ENCODE peak calls at places on chromosomes 3 and 15, in eight cellular contexts. One of them, this sample, is unnamed.

GRCh38 chr3:16788440-16789057 is 96.2 kb upstream of the PLCL2 start:
- DNase-seq in upper lobe of left lung: no peak
- DNase-seq in AG09319: no peak
- DNase-seq in fibroblast of pulmonary artery: no peak
- DNase-seq in Calu3: no peak
- DNase-seq in lower leg skin: no peak
- DNase-seq in kidney epithelial cell: no peak
- DNase-seq in Peyer's patch: no peak
- DNase-seq in this sample: no peak

GRCh38 chr3:147939425-147940196 is 530.4 kb downstream of the ZIC1 start:
- DNase-seq in upper lobe of left lung: no peak
- DNase-seq in AG09319: no peak
- DNase-seq in fibroblast of pulmonary artery: no peak
- DNase-seq in Calu3: no peak
- DNase-seq in lower leg skin: no peak
- DNase-seq in kidney epithelial cell: no peak
- DNase-seq in Peyer's patch: no peak
- DNase-seq in this sample: no peak

GRCh38 chr3:133574260-133574881 is 885 bp downstream of the CDV3 start:
- DNase-seq in upper lobe of left lung: peak; percentile 80
- DNase-seq in AG09319: no peak
- DNase-seq in fibroblast of pulmonary artery: peak; percentile 73
- DNase-seq in Calu3: peak; percentile 87
- DNase-seq in lower leg skin: peak; percentile 94
- DNase-seq in kidney epithelial cell: no peak
- DNase-seq in Peyer's patch: peak; percentile 55
- DNase-seq in this sample: peak; percentile 76

GRCh38 chr15:88238618-88239430 is 17.7 kb downstream of the NTRK3 start:
- DNase-seq in upper lobe of left lung: no peak
- DNase-seq in AG09319: peak; percentile 12
- DNase-seq in fibroblast of pulmonary artery: peak; percentile 94
- DNase-seq in Calu3: no peak
- DNase-seq in lower leg skin: no peak
- DNase-seq in kidney epithelial cell: no peak
- DNase-seq in Peyer's patch: no peak
- DNase-seq in this sample: no peak

GRCh38 chr15:90213123-90213817 is 12.1 kb downstream of the SEMA4B start:
- DNase-seq in upper lobe of left lung: peak; percentile 84
- DNase-seq in AG09319: no peak
- DNase-seq in fibroblast of pulmonary artery: no peak
- DNase-seq in Calu3: peak; percentile 73
- DNase-seq in lower leg skin: no peak
- DNase-seq in kidney epithelial cell: no peak
- DNase-seq in Peyer's patch: no peak
- DNase-seq in this sample: no peak

GRCh38 chr3:143037867-143038266 is 36.5 kb downstream of the U2SURP start:
- DNase-seq in upper lobe of left lung: no peak
- DNase-seq in AG09319: no peak
- DNase-seq in fibroblast of pulmonary artery: no peak
- DNase-seq in Calu3: no peak
- DNase-seq in lower leg skin: no peak
- DNase-seq in kidney epithelial cell: no peak
- DNase-seq in Peyer's patch: no peak
- DNase-seq in this sample: no peak

GRCh38 chr3:174202561-174202960 is 656.6 kb upstream of the NAALADL2 start:
- DNase-seq in upper lobe of left lung: no peak
- DNase-seq in AG09319: no peak
- DNase-seq in fibroblast of pulmonary artery: peak; percentile 10
- DNase-seq in Calu3: no peak
- DNase-seq in lower leg skin: no peak
- DNase-seq in kidney epithelial cell: no peak
- DNase-seq in Peyer's patch: no peak
- DNase-seq in this sample: no peak

GRCh38 chr3:141401095-141401494 is 32.8 kb downstream of the ZBTB38 start:
- DNase-seq in upper lobe of left lung: no peak
- DNase-seq in AG09319: no peak
- DNase-seq in fibroblast of pulmonary artery: no peak
- DNase-seq in Calu3: no peak
- DNase-seq in lower leg skin: no peak
- DNase-seq in kidney epithelial cell: no peak
- DNase-seq in Peyer's patch: no peak
- DNase-seq in this sample: no peak

GRCh38 chr3:48013288-48013980 is 2.8 kb downstream of the MAP4 start:
- DNase-seq in upper lobe of left lung: no peak
- DNase-seq in AG09319: peak; percentile 25
- DNase-seq in fibroblast of pulmonary artery: peak; percentile 75
- DNase-seq in Calu3: peak; percentile 24
- DNase-seq in lower leg skin: no peak
- DNase-seq in kidney epithelial cell: no peak
- DNase-seq in Peyer's patch: no peak
- DNase-seq in this sample: no peak

GRCh38 chr15:59315914-59316428 is 56.7 kb downstream of the MYO1E start:
- DNase-seq in upper lobe of left lung: peak; percentile 39
- DNase-seq in AG09319: no peak
- DNase-seq in fibroblast of pulmonary artery: no peak
- DNase-seq in Calu3: no peak
- DNase-seq in lower leg skin: peak; percentile 37
- DNase-seq in kidney epithelial cell: no peak
- DNase-seq in Peyer's patch: no peak
- DNase-seq in this sample: no peak

GRCh38 chr3:11335056-11335608 is 62.9 kb downstream of the ATG7 start:
- DNase-seq in upper lobe of left lung: no peak
- DNase-seq in AG09319: peak; percentile 45
- DNase-seq in fibroblast of pulmonary artery: peak; percentile 87
- DNase-seq in Calu3: peak; percentile 44
- DNase-seq in lower leg skin: no peak
- DNase-seq in kidney epithelial cell: peak; percentile 34
- DNase-seq in Peyer's patch: no peak
- DNase-seq in this sample: peak; percentile 69

GRCh38 chr3:133792171-133792763 is 13.3 kb upstream of the SRPRB start:
- DNase-seq in upper lobe of left lung: no peak
- DNase-seq in AG09319: no peak
- DNase-seq in fibroblast of pulmonary artery: peak; percentile 14
- DNase-seq in Calu3: no peak
- DNase-seq in lower leg skin: no peak
- DNase-seq in kidney epithelial cell: no peak
- DNase-seq in Peyer's patch: no peak
- DNase-seq in this sample: no peak

GRCh38 chr3:194512895-194513601 is 26.2 kb upstream of the ATP13A3 start:
- DNase-seq in upper lobe of left lung: no peak
- DNase-seq in AG09319: no peak
- DNase-seq in fibroblast of pulmonary artery: no peak
- DNase-seq in Calu3: peak; percentile 49
- DNase-seq in lower leg skin: no peak
- DNase-seq in kidney epithelial cell: no peak
- DNase-seq in Peyer's patch: no peak
- DNase-seq in this sample: no peak

GRCh38 chr3:11159421-11159904 is 5.2 kb downstream of the HRH1 start:
- DNase-seq in upper lobe of left lung: peak; percentile 70
- DNase-seq in AG09319: peak; percentile 83
- DNase-seq in fibroblast of pulmonary artery: peak; percentile 91
- DNase-seq in Calu3: no peak
- DNase-seq in lower leg skin: no peak
- DNase-seq in kidney epithelial cell: no peak
- DNase-seq in Peyer's patch: no peak
- DNase-seq in this sample: no peak

GRCh38 chr3:181054538-181054937 is 65.0 kb upstream of the DNAJC19 start:
- DNase-seq in upper lobe of left lung: no peak
- DNase-seq in AG09319: no peak
- DNase-seq in fibroblast of pulmonary artery: no peak
- DNase-seq in Calu3: no peak
- DNase-seq in lower leg skin: no peak
- DNase-seq in kidney epithelial cell: no peak
- DNase-seq in Peyer's patch: no peak
- DNase-seq in this sample: no peak

GRCh38 chr3:181050738-181051137 is 61.2 kb upstream of the DNAJC19 start:
- DNase-seq in upper lobe of left lung: no peak
- DNase-seq in AG09319: no peak
- DNase-seq in fibroblast of pulmonary artery: no peak
- DNase-seq in Calu3: no peak
- DNase-seq in lower leg skin: no peak
- DNase-seq in kidney epithelial cell: no peak
- DNase-seq in Peyer's patch: no peak
- DNase-seq in this sample: no peak

GRCh38 chr3:181052256-181052655 is 62.7 kb upstream of the DNAJC19 start:
- DNase-seq in upper lobe of left lung: no peak
- DNase-seq in AG09319: no peak
- DNase-seq in fibroblast of pulmonary artery: peak; percentile 5
- DNase-seq in Calu3: no peak
- DNase-seq in lower leg skin: no peak
- DNase-seq in kidney epithelial cell: no peak
- DNase-seq in Peyer's patch: no peak
- DNase-seq in this sample: no peak

GRCh38 chr3:181056276-181056675 is 66.7 kb upstream of the DNAJC19 start:
- DNase-seq in upper lobe of left lung: no peak
- DNase-seq in AG09319: no peak
- DNase-seq in fibroblast of pulmonary artery: no peak
- DNase-seq in Calu3: no peak
- DNase-seq in lower leg skin: no peak
- DNase-seq in kidney epithelial cell: no peak
- DNase-seq in Peyer's patch: no peak
- DNase-seq in this sample: no peak
- TF ChIP-seq CTCF in upper lobe of left lung: no peak
- TF ChIP-seq CTCF in AG09319: no peak
- TF ChIP-seq CTCF in fibroblast of pulmonary artery: no peak
- TF ChIP-seq CTCF in Calu3: no peak
- TF ChIP-seq CTCF in lower leg skin: no peak
- TF ChIP-seq CTCF in kidney epithelial cell: no peak
- TF ChIP-seq CTCF in Peyer's patch: no peak
- TF ChIP-seq CTCF in this sample: no peak

GRCh38 chr3:100069472-100069871 is 44.8 kb downstream of the FILIP1L start:
- DNase-seq in upper lobe of left lung: no peak
- DNase-seq in AG09319: no peak
- DNase-seq in fibroblast of pulmonary artery: no peak
- DNase-seq in Calu3: no peak
- DNase-seq in lower leg skin: no peak
- DNase-seq in kidney epithelial cell: no peak
- DNase-seq in Peyer's patch: no peak
- DNase-seq in this sample: no peak

GRCh38 chr3:100073049-100073422 is 41.3 kb downstream of the FILIP1L start:
- DNase-seq in upper lobe of left lung: no peak
- DNase-seq in AG09319: no peak
- DNase-seq in fibroblast of pulmonary artery: no peak
- DNase-seq in Calu3: no peak
- DNase-seq in lower leg skin: no peak
- DNase-seq in kidney epithelial cell: no peak
- DNase-seq in Peyer's patch: no peak
- DNase-seq in this sample: no peak

GRCh38 chr3:100067589-100067988 is 46.7 kb downstream of the FILIP1L start:
- DNase-seq in upper lobe of left lung: no peak
- DNase-seq in AG09319: no peak
- DNase-seq in fibroblast of pulmonary artery: no peak
- DNase-seq in Calu3: no peak
- DNase-seq in lower leg skin: no peak
- DNase-seq in kidney epithelial cell: no peak
- DNase-seq in Peyer's patch: no peak
- DNase-seq in this sample: no peak

GRCh38 chr3:100072328-100073048 is 41.8 kb downstream of the FILIP1L start:
- DNase-seq in upper lobe of left lung: no peak
- DNase-seq in AG09319: peak; percentile 23
- DNase-seq in fibroblast of pulmonary artery: no peak
- DNase-seq in Calu3: no peak
- DNase-seq in lower leg skin: no peak
- DNase-seq in kidney epithelial cell: no peak
- DNase-seq in Peyer's patch: no peak
- DNase-seq in this sample: peak; percentile 37

DNA sequence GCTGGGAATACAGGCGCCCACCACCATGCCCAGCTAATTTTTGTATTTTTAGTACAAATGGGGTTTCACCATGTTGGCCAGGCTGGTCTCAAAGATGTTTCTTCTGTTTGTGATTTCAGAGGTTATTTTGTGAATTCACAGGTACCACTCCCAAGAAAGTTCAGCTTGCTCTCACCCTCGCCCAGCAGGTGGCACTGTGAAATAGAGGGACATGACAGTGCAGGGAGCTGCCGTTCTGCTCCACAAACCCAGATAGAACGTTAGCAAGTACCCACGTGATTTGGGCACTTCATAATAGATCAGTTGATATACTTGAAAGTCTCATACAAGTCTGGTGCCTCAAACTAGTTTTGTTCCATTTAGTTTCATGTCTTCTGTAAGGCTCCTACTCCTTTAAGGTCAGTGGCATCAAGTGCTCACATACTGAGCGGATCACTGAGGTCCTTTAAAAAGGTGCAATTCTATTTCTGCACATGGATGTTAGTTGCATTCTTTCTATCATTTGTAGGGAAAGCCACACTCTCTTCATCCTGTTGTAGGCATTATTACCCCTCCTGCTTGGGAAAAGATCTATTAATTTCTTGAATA is 45.4 kb downstream of the FILIP1L start:
- DNase-seq in upper lobe of left lung: peak; percentile 86
- DNase-seq in AG09319: peak; percentile 51
- DNase-seq in fibroblast of pulmonary artery: peak; percentile 78
- DNase-seq in Calu3: peak; percentile 79
- DNase-seq in lower leg skin: peak; percentile 91
- DNase-seq in kidney epithelial cell: peak; percentile 18
- DNase-seq in Peyer's patch: peak; percentile 86
- DNase-seq in this sample: peak; percentile 72
- TF ChIP-seq CTCF in upper lobe of left lung: peak; percentile 72
- TF ChIP-seq CTCF in AG09319: peak; percentile 65
- TF ChIP-seq CTCF in fibroblast of pulmonary artery: peak; percentile 79
- TF ChIP-seq CTCF in Calu3: peak; percentile 46
- TF ChIP-seq CTCF in lower leg skin: no peak
- TF ChIP-seq CTCF in kidney epithelial cell: peak; percentile 57
- TF ChIP-seq CTCF in Peyer's patch: peak; percentile 63
- TF ChIP-seq CTCF in this sample: peak; percentile 87

DNA sequence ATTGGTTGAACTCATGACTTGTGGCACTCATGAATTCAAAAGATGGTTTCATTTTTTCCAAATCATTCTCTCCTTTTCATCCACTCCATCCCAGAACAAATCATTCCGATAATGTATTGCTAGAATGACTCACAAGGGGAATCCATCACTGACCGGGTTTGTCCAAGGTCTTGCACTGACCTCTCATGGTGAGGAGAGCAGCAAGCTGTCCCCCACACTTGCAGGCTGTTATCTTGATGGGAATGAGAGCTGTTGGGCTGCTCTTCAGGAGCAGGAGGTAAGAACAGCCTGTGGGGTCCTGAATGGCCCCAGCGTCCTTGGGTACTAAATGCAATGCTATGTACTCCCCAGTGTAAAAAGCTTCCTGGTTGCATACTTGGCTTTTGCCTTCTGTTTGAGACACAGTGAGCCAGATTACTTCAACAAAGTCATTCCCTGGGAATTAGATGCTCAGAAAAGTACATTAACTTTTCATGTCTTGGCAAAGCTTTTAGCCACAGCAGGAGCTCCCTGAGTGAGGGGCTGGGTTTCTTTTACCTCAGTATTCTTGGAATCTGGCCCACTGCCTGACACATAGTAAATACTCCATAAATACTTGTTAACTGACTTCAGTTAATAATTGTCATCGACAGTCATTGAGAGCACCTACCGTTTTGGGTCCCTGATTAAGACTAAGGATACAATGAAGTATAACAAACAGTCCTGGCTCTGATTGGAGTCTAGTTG is 24.1 kb downstream of the CCNL1 start:
- DNase-seq in upper lobe of left lung: no peak
- DNase-seq in AG09319: no peak
- DNase-seq in fibroblast of pulmonary artery: peak; percentile 73
- DNase-seq in Calu3: peak; percentile 64
- DNase-seq in lower leg skin: no peak
- DNase-seq in kidney epithelial cell: no peak
- DNase-seq in Peyer's patch: no peak
- DNase-seq in this sample: no peak
- TF ChIP-seq CTCF in upper lobe of left lung: no peak
- TF ChIP-seq CTCF in AG09319: peak; percentile 26
- TF ChIP-seq CTCF in fibroblast of pulmonary artery: peak; percentile 30
- TF ChIP-seq CTCF in Calu3: peak; percentile 24
- TF ChIP-seq CTCF in lower leg skin: no peak
- TF ChIP-seq CTCF in kidney epithelial cell: peak; percentile 28
- TF ChIP-seq CTCF in Peyer's patch: no peak
- TF ChIP-seq CTCF in this sample: no peak

GRCh38 chr15:28983432-28984311 is 97.9 kb downstream of the APBA2 start:
- DNase-seq in upper lobe of left lung: no peak
- DNase-seq in AG09319: no peak
- DNase-seq in fibroblast of pulmonary artery: no peak
- DNase-seq in Calu3: no peak
- DNase-seq in lower leg skin: no peak
- DNase-seq in kidney epithelial cell: no peak
- DNase-seq in Peyer's patch: no peak
- DNase-seq in this sample: no peak
- TF ChIP-seq CTCF in upper lobe of left lung: no peak
- TF ChIP-seq CTCF in AG09319: no peak
- TF ChIP-seq CTCF in fibroblast of pulmonary artery: no peak
- TF ChIP-seq CTCF in Calu3: no peak
- TF ChIP-seq CTCF in lower leg skin: no peak
- TF ChIP-seq CTCF in kidney epithelial cell: peak; percentile 9
- TF ChIP-seq CTCF in Peyer's patch: no peak
- TF ChIP-seq CTCF in this sample: no peak